ENCODE peak calls at places on chromosomes 12 and 14, in eight cellular contexts. G is mesothelial cell of epicardium, I is B cell, L is AG09309, C is bronchial epithelial cell, R is cardiac fibroblast, O is H9, D is NB4. E is an unnamed sample.

GRCh38 chr12:86137936-86138335 is 118.3 kb downstream of the MGAT4C start:
- DNase-seq in G (no peak), I (no peak), L (peak; percentile 4), C (peak; percentile 97), R (peak; percentile 74), O (no peak), D (no peak), E (no peak)

GRCh38 chr14:23167006-23167847 is 16.2 kb downstream of the SLC7A8 start:
- DNase-seq in G (no peak), I (no peak), L (no peak), C (no peak), R (no peak), O (no peak), D (no peak), E (no peak)

GRCh38 chr12:31728289-31728916 is 418 bp downstream of the AMN1 start:
- DNase-seq in G (no peak), I (peak; percentile 49), L (no peak), C (peak; percentile 30), R (no peak), O (peak; percentile 56), D (no peak), E (no peak)

GRCh38 chr14:47536341-47536740 is 139.1 kb downstream of the MDGA2 start:
- DNase-seq in G (no peak), I (no peak), L (no peak), C (no peak), R (no peak), O (no peak), D (no peak), E (no peak)

GRCh38 chr12:100962086-100962712 is 167.6 kb downstream of the ANO4 start:
- DNase-seq in G (no peak), I (no peak), L (no peak), C (no peak), R (no peak), O (no peak), D (no peak), E (no peak)

GRCh38 chr12:79331870-79332269 is 358.9 kb downstream of the PAWR start:
- DNase-seq in G (no peak), I (no peak), L (peak; percentile 14), C (no peak), R (no peak), O (no peak), D (no peak), E (no peak)

GRCh38 chr12:100427078-100427477 is 46.6 kb upstream of the NR1H4 start:
- DNase-seq in G (no peak), I (no peak), L (peak; percentile 16), C (peak; percentile 89), R (peak; percentile 10), O (no peak), D (no peak), E (no peak)

GRCh38 chr12:32494676-32495075 is 95.3 kb downstream of the FGD4 start:
- DNase-seq in G (no peak), I (no peak), L (no peak), C (peak; percentile 41), R (peak; percentile 21), O (no peak), D (no peak), E (no peak)

GRCh38 chr12:45596366-45596765 is 133.1 kb upstream of the ARID2 start:
- DNase-seq in G (no peak), I (no peak), L (no peak), C (no peak), R (no peak), O (no peak), D (no peak), E (no peak)

GRCh38 chr14:101906645-101907044 is 57.7 kb upstream of the DYNC1H1 start:
- DNase-seq in G (no peak), I (no peak), L (no peak), C (no peak), R (no peak), O (no peak), D (no peak), E (no peak)

GRCh38 chr12:132739600-132740312 is 21.9 kb downstream of the ANKLE2 start:
- DNase-seq in G (no peak), I (no peak), L (no peak), C (no peak), R (no peak), O (no peak), D (no peak), E (no peak)

GRCh38 chr12:99911076-99911475 is 73.7 kb downstream of the ANKS1B start:
- DNase-seq in G (no peak), I (no peak), L (peak; percentile 84), C (peak; percentile 53), R (peak; percentile 83), O (no peak), D (no peak), E (no peak)

GRCh38 chr14:61511558-61511924 is 183.8 kb upstream of the HIF1A start:
- DNase-seq in G (no peak), I (no peak), L (no peak), C (peak; percentile 48), R (no peak), O (no peak), D (no peak), E (no peak)

GRCh38 chr12:104720346-104721064 is 237.6 kb downstream of the SLC41A2 start:
- DNase-seq in G (no peak), I (peak; percentile 71), L (no peak), C (no peak), R (no peak), O (no peak), D (no peak), E (peak; percentile 49)

GRCh38 chr12:121282072-121282742 is 14.3 kb downstream of the CAMKK2 start:
- DNase-seq in G (no peak), I (no peak), L (no peak), C (no peak), R (no peak), O (no peak), D (no peak), E (no peak)

GRCh38 chr12:118498171-118498570 is 121.8 kb downstream of the SUDS3 start:
- DNase-seq in G (no peak), I (no peak), L (no peak), C (peak; percentile 29), R (no peak), O (no peak), D (peak; percentile 6), E (no peak)

GRCh38 chr14:45651906-45652305 is 398.9 kb upstream of the MIS18BP1 start:
- DNase-seq in G (no peak), I (no peak), L (no peak), C (no peak), R (no peak), O (no peak), D (no peak), E (no peak)

GRCh38 chr14:45649051-45649450 is 396.0 kb upstream of the MIS18BP1 start:
- DNase-seq in G (no peak), I (no peak), L (no peak), C (peak; percentile 40), R (no peak), O (no peak), D (no peak), E (no peak)

DNA sequence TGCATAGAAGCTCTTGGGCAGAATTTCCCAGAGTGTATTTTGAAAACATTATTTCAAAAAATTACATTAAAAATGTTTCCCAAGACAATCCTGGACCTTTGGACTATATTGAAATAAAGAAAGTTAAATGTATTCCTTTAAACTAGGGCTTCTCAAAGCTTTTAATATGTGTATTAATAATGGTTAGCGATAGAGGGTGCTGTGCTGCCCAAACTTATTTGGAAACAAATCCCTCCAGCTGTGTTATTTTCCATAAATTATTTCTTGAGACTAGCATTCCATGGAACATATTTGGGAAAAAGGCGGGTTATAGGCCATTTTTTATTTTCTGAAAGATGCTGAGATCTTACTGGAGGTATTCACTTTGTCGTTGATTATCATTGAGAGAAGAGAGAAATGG is 397.8 kb upstream of the MIS18BP1 start:
- DNase-seq in G (no peak), I (no peak), L (no peak), C (no peak), R (no peak), O (no peak), D (no peak), E (no peak)
- TF ChIP-seq CTCF in G (no peak), I (no peak), L (no peak), C (no peak), R (peak; percentile 3), O (peak; percentile 39), D (no peak), E (no peak)

DNA sequence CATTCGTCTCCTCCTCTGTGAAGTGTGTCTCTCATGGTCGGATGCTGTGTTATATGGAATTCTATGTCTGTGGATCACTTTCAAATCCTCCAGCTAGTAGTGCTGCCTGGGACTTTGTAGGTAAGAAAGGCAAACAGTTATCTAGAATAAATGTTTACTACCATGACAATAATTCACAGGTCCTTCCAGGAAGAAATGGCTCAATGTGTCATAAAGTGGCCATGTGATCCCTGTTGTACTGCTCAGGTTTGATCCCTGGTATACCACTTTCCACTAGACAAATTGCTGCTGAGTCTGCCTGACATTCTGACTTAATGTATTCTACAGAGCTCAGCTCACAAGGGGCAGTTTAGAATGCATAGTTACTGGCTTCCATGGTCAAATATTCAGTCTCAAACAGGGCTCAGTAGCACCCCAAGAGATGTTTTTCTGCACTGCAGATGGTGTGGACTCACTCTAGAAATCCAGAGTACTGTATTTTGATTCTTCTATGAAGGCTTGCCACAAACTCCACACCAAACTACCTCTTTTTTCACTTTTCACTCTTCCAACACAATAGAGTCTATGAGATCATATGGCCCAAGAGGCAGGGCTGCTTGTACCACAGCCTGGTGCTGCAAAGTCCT is 21.8 kb downstream of the TSHR start:
- DNase-seq in G (no peak), I (no peak), L (no peak), C (no peak), R (no peak), O (no peak), D (no peak), E (no peak)
- TF ChIP-seq CTCF in G (no peak), I (no peak), L (no peak), C (no peak), R (no peak), O (peak; percentile 45), D (no peak), E (no peak)

DNA sequence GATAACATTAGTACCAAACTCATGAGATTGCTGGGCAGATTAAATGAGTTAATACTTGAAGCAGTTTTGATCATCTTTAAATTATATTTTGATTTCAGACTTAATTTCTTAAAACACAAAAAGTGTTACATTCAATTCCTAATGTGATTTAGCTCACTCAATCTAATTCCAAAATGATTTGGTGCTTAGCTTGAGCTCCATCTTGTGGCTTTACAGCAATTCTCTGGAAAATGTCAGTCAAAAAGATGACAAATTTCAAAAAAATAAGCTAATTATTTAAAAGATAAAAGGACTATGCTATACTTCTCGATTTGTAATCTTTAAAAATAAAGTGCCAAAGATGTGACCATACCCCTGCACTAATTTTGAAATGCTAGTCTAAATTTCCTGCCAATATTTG is 10.1 kb downstream of the LLPH start:
- DNase-seq in G (no peak), I (no peak), L (no peak), C (no peak), R (no peak), O (no peak), D (no peak), E (no peak)
- TF ChIP-seq CTCF in G (no peak), I (no peak), L (peak; percentile 15), C (no peak), R (no peak), O (no peak), D (peak; percentile 11), E (no peak)

GRCh38 chr12:126064028-126064427 is 998.8 kb downstream of the AACS start:
- DNase-seq in G (no peak), I (no peak), L (no peak), C (no peak), R (no peak), O (no peak), D (no peak), E (no peak)

GRCh38 chr12:126067930-126068329 is 1002.7 kb downstream of the AACS start:
- DNase-seq in G (no peak), I (no peak), L (no peak), C (no peak), R (no peak), O (no peak), D (no peak), E (no peak)

GRCh38 chr12:126069549-126070165 is 1004.4 kb downstream of the AACS start:
- DNase-seq in G (no peak), I (no peak), L (peak; percentile 14), C (peak; percentile 47), R (peak; percentile 54), O (peak; percentile 78), D (peak; percentile 77), E (peak; percentile 25)
- TF ChIP-seq CTCF in G (peak; percentile 45), I (peak; percentile 54), L (peak; percentile 60), C (peak; percentile 57), R (peak; percentile 69), O (peak; percentile 86), D (peak; percentile 69), E (peak; percentile 44)